ENCODE peak calls at places on chromosomes 16 and 17, in five cellular contexts. A is AG04450, S is cardiac muscle cell, G is transverse colon, N is tibial nerve. T is an unnamed sample. For H3K9me3, the result is how much of the 10 kb centered on the place peaks cover.

GRCh38 chr16:11094075-11094593 is 149.8 kb downstream of the CLEC16A start:
- DNase-seq in A (peak), S (peak), G (peak), N (no peak), T (no peak)

GRCh38 chr16:874366-875181 is 74.0 kb upstream of the GNG13 start:
- DNase-seq in A (no peak), S (no peak), G (no peak), N (no peak), T (no peak)

GRCh38 chr16:67648764-67649407 is 3.9 kb downstream of the CARMIL2 start:
- DNase-seq in A (no peak), S (no peak), G (no peak), N (no peak), T (no peak)

GRCh38 chr17:46159686-46160085 is 33.5 kb downstream of the KANSL1 start:
- DNase-seq in A (peak), S (peak), G (no peak), N (no peak), T (no peak)

GRCh38 chr17:18206962-18207361 is 18.5 kb upstream of the LLGL1 start:
- DNase-seq in A (no peak), S (no peak), G (no peak), N (no peak), T (no peak)

GRCh38 chr17:82603981-82604448 is 44.2 kb downstream of the WDR45B start:
- DNase-seq in A (no peak), S (peak), G (peak), N (peak), T (peak)

GRCh38 chr17:17141860-17142552 is 64.1 kb downstream of the PLD6 start:
- DNase-seq in A (no peak), S (peak), G (no peak), N (peak), T (no peak)

GRCh38 chr17:46192484-46193245 is 564 bp downstream of the KANSL1 start:
- DNase-seq in A (no peak), S (peak), G (peak), N (peak), T (peak)

GRCh38 chr17:17535957-17536356 is 39.8 kb upstream of the RASD1 start:
- DNase-seq in A (no peak), S (no peak), G (peak), N (no peak), T (peak)

GRCh38 chr16:86354641-86355040 is 155.7 kb upstream of the FOXF1 start:
- DNase-seq in A (no peak), S (peak), G (no peak), N (no peak), T (no peak)

GRCh38 chr17:66431080-66431795 is 128.8 kb downstream of the PRKCA start:
- DNase-seq in A (no peak), S (peak), G (no peak), N (no peak), T (no peak)

GRCh38 chr17:70552230-70552981 is 383.1 kb downstream of the KCNJ2 start:
- DNase-seq in A (no peak), S (peak), G (no peak), N (peak), T (no peak)

GRCh38 chr17:62562656-62563055 is 64.8 kb upstream of the MRC2 start:
- DNase-seq in A (peak), S (peak), G (peak), N (no peak), T (no peak)

GRCh38 chr17:35117984-35118383 is 1.7 kb downstream of the RAD51D start:
- DNase-seq in A (no peak), S (peak), G (no peak), N (no peak), T (no peak)

GRCh38 chr17:15260376-15261062 is 4.6 kb downstream of the PMP22 start:
- DNase-seq in A (peak), S (peak), G (peak), N (peak), T (peak)

GRCh38 chr17:5050281-5050680 is 15.1 kb upstream of the SLC52A1 start:
- DNase-seq in A (no peak), S (peak), G (no peak), N (no peak), T (no peak)

GRCh38 chr17:27581016-27581415 is 50.0 kb upstream of the LGALS9 start:
- DNase-seq in A (no peak), S (no peak), G (no peak), N (no peak), T (no peak)

GRCh38 chr17:36742267-36743000 is 141.1 kb downstream of the MRM1 start:
- DNase-seq in A (no peak), S (no peak), G (no peak), N (no peak), T (no peak)

GRCh38 chr16:17272716-17273115 is 198.0 kb downstream of the XYLT1 start:
- DNase-seq in A (no peak), S (no peak), G (no peak), N (no peak), T (no peak)

GRCh38 chr17:80585880-80586279 is 41.2 kb downstream of the RPTOR start:
- DNase-seq in A (no peak), S (no peak), G (no peak), N (no peak), T (no peak)

GRCh38 chr17:64354824-64355535 is 35.7 kb downstream of the PECAM1 start:
- DNase-seq in A (no peak), S (peak), G (no peak), N (no peak), T (no peak)

GRCh38 chr17:76909971-76910760 is 42.0 kb downstream of the MGAT5B start:
- DNase-seq in A (no peak), S (peak), G (peak), N (no peak), T (no peak)

GRCh38 chr16:30065943-30066881 is 652 bp downstream of the ALDOA start:
- DNase-seq in A (no peak), S (peak), G (peak), N (no peak), T (no peak)

GRCh38 chr16:30066882-30067583 is 1.5 kb downstream of the ALDOA start:
- DNase-seq in A (no peak), S (no peak), G (peak), N (no peak), T (peak)

GRCh38 chr16:30068750-30069574 is 3.4 kb downstream of the ALDOA start:
- DNase-seq in A (no peak), S (no peak), G (peak), N (no peak), T (no peak)

GRCh38 chr16:30068333-30068732 is 2.8 kb downstream of the ALDOA start:
- DNase-seq in A (no peak), S (no peak), G (no peak), N (no peak), T (no peak)

GRCh38 chr16:30067584-30067916 is 2.0 kb downstream of the ALDOA start:
- DNase-seq in A (no peak), S (no peak), G (no peak), N (no peak), T (no peak)
- H3K4me3 ChIP-seq in A (peak), S (peak), G (peak), N (no peak), T (peak)

GRCh38 chr16:58640949-58641348 is 11.3 kb upstream of the CNOT1 start:
- DNase-seq in A (no peak), S (no peak), G (no peak), N (no peak), T (no peak)

GRCh38 chr16:58639230-58639629 is 9.6 kb upstream of the CNOT1 start:
- DNase-seq in A (no peak), S (no peak), G (no peak), N (no peak), T (peak)

GRCh38 chr16:58636474-58636873 is 6.8 kb upstream of the CNOT1 start:
- DNase-seq in A (no peak), S (no peak), G (no peak), N (no peak), T (peak)

GRCh38 chr16:58639836-58640235 is 10.2 kb upstream of the CNOT1 start:
- DNase-seq in A (no peak), S (no peak), G (no peak), N (no peak), T (no peak)

GRCh38 chr16:58638148-58639036 is 8.8 kb upstream of the CNOT1 start:
- DNase-seq in A (peak), S (peak), G (peak), N (peak), T (peak)
- TF ChIP-seq CTCF in A (peak), S (peak), G (no peak), N (peak), T (no peak)

GRCh38 chr17:22268912-22269220 is 576.5 kb downstream of the KCNJ18 start:
- DNase-seq in A (no peak), S (no peak), G (no peak), N (no peak), T (no peak)

GRCh38 chr17:22272363-22273146 is 580.2 kb downstream of the KCNJ18 start:
- DNase-seq in A (no peak), S (no peak), G (no peak), N (no peak), T (no peak)

GRCh38 chr17:22273308-22273707 is 581.0 kb downstream of the KCNJ18 start:
- DNase-seq in A (no peak), S (no peak), G (no peak), N (no peak), T (no peak)

GRCh38 chr17:22268214-22268911 is 576.0 kb downstream of the KCNJ18 start:
- DNase-seq in A (no peak), S (no peak), G (no peak), N (no peak), T (no peak)

GRCh38 chr17:22270381-22270780 is 578.1 kb downstream of the KCNJ18 start:
- DNase-seq in A (no peak), S (no peak), G (no peak), N (no peak), T (no peak)
- H3K9me3 ChIP-seq in A (half or more), S (under half), G (under half), N (under half), T (under half)

GRCh38 chr16:1960665-1961630 is 1.6 kb downstream of the NDUFB10 start:
- DNase-seq in A (no peak), S (peak), G (no peak), N (no peak), T (no peak)
- H3K4me3 ChIP-seq in A (peak), S (peak), G (peak), N (no peak), T (peak)

DNA sequence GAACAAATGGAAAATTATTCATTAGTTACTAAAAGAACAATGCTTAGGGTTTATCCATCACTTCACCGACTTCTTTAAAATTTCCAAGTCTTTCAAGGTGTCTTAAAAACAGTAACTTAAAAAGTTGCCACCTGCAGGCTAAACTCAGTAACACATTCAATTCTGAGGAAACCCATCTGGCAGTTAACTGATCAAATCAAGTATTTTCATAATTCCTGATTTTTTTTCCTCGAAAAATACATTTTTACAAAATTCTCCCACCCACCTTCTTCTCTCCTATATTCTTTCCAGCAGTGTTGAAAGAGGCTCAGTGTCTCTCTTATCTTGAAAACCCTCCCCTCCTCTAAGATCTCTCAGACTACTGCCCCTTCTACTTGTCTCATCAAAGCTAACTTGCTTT is 29.9 kb downstream of the PARN start:
- DNase-seq in A (no peak), S (peak), G (no peak), N (peak), T (no peak)
- TF ChIP-seq CTCF in A (peak), S (peak), G (peak), N (peak), T (peak)

T was measured in tibial artery.